ENCODE peak calls at places on chromosomes 1 and 21, in eight cellular contexts. X, C, N, P, O, B, A and J are unnamed samples.

GRCh38 chr21:45319461-45320211 is 31.9 kb upstream of the POFUT2 start:
- DNase-seq in X (no peak), C (no peak), N (peak), P (no peak), O (no peak), B (peak), A (peak), J (peak)

GRCh38 chr1:77548285-77548684 is 134.2 kb downstream of the ZZZ3 start:
- DNase-seq in X (no peak), C (no peak), N (no peak), P (no peak), O (no peak), B (no peak), A (no peak), J (no peak)

GRCh38 chr1:2258996-2259395 is 30.9 kb downstream of the SKI start:
- DNase-seq in X (no peak), C (peak), N (no peak), P (no peak), O (peak), B (no peak), A (no peak), J (no peak)

GRCh38 chr1:207672525-207673130 is 27.7 kb downstream of the CR1L start:
- DNase-seq in X (peak), C (no peak), N (peak), P (peak), O (no peak), B (peak), A (peak), J (peak)

GRCh38 chr1:107140703-107141490 is at the start of gene NTNG1:
- DNase-seq in X (no peak), C (peak), N (no peak), P (no peak), O (no peak), B (no peak), A (peak), J (no peak)

GRCh38 chr1:21205416-21205815 is 28.7 kb upstream of the EIF4G3 start:
- DNase-seq in X (no peak), C (no peak), N (no peak), P (no peak), O (no peak), B (no peak), A (no peak), J (no peak)

GRCh38 chr1:201229771-201230635 is 39.4 kb downstream of the IGFN1 start:
- DNase-seq in X (peak), C (no peak), N (peak), P (no peak), O (no peak), B (peak), A (no peak), J (peak)

GRCh38 chr1:179217943-179218507 is 11.5 kb downstream of the ABL2 start:
- DNase-seq in X (no peak), C (no peak), N (peak), P (no peak), O (no peak), B (peak), A (no peak), J (peak)

GRCh38 chr1:151166506-151166956 is 587 bp downstream of the SCNM1 start:
- DNase-seq in X (peak), C (no peak), N (peak), P (no peak), O (no peak), B (peak), A (no peak), J (peak)

GRCh38 chr1:30809514-30810263 is 52.1 kb upstream of the LAPTM5 start:
- DNase-seq in X (peak), C (no peak), N (peak), P (no peak), O (no peak), B (peak), A (no peak), J (peak)

GRCh38 chr1:240765732-240766363 is 153.9 kb upstream of the GREM2 start:
- DNase-seq in X (peak), C (no peak), N (peak), P (no peak), O (no peak), B (peak), A (peak), J (peak)

GRCh38 chr1:41902669-41903068 is 16.1 kb downstream of the HIVEP3 start:
- DNase-seq in X (no peak), C (no peak), N (no peak), P (no peak), O (no peak), B (no peak), A (no peak), J (no peak)

GRCh38 chr1:88284666-88285366 is 399.3 kb upstream of the PKN2 start:
- DNase-seq in X (no peak), C (no peak), N (no peak), P (no peak), O (no peak), B (no peak), A (no peak), J (no peak)

GRCh38 chr1:10283318-10283984 is 73.1 kb downstream of the KIF1B start:
- DNase-seq in X (no peak), C (peak), N (peak), P (no peak), O (no peak), B (no peak), A (no peak), J (peak)

GRCh38 chr1:33818071-33818470 is 45.8 kb upstream of the HMGB4 start:
- DNase-seq in X (no peak), C (no peak), N (no peak), P (no peak), O (no peak), B (no peak), A (no peak), J (no peak)

GRCh38 chr1:10941891-10942541 is 70.4 kb upstream of the TARDBP start:
- DNase-seq in X (no peak), C (peak), N (peak), P (peak), O (peak), B (peak), A (peak), J (no peak)

GRCh38 chr1:24862775-24863483 is 67.1 kb downstream of the RUNX3 start:
- DNase-seq in X (no peak), C (no peak), N (no peak), P (no peak), O (no peak), B (no peak), A (no peak), J (no peak)

GRCh38 chr1:150576367-150576711 is 3.1 kb downstream of the MCL1 start:
- DNase-seq in X (no peak), C (no peak), N (no peak), P (no peak), O (no peak), B (no peak), A (no peak), J (no peak)

GRCh38 chr1:167737169-167737568 is 15.4 kb downstream of the MPZL1 start:
- DNase-seq in X (no peak), C (no peak), N (no peak), P (no peak), O (no peak), B (no peak), A (no peak), J (no peak)

GRCh38 chr1:16183157-16183556 is 27.3 kb upstream of the EPHA2 start:
- DNase-seq in X (no peak), C (no peak), N (peak), P (no peak), O (no peak), B (peak), A (no peak), J (peak)

GRCh38 chr1:112905420-112906154 is 50.4 kb downstream of the SLC16A1 start:
- DNase-seq in X (no peak), C (no peak), N (peak), P (no peak), O (no peak), B (peak), A (peak), J (no peak)